ENCODE peak calls at places on chromosomes 2 and 18, in eight cellular contexts. One of them, this sample, is unnamed.

GRCh38 chr18:67001052-67001451 is 397.2 kb upstream of the CDH19 start:
- DNase-seq in mucosa of gallbladder: no peak
- DNase-seq in HS-27A: no peak
- DNase-seq in upper lobe of right lung: no peak
- DNase-seq in uterus: no peak
- DNase-seq in NCI-H460: no peak
- DNase-seq in GM23248: no peak
- DNase-seq in HepG2: no peak
- DNase-seq in this sample: no peak

GRCh38 chr18:34783485-34783884 is 73.4 kb downstream of the DTNA start:
- DNase-seq in uterus: no peak
- DNase-seq in NCI-H460: no peak
- DNase-seq in upper lobe of right lung: no peak
- DNase-seq in HepG2: no peak
- DNase-seq in GM23248: peak; percentile 40
- DNase-seq in HS-27A: no peak
- DNase-seq in mucosa of gallbladder: no peak
- DNase-seq in this sample: no peak

GRCh38 chr2:317501-318424 is 29.9 kb upstream of the ALKAL2 start:
- DNase-seq in mucosa of gallbladder: no peak
- DNase-seq in NCI-H460: no peak
- DNase-seq in upper lobe of right lung: no peak
- DNase-seq in HS-27A: no peak
- DNase-seq in uterus: no peak
- DNase-seq in GM23248: peak; percentile 59
- DNase-seq in HepG2: no peak
- DNase-seq in this sample: no peak

GRCh38 chr2:68426446-68426845 is 40.6 kb downstream of the FBXO48 start:
- DNase-seq in upper lobe of right lung: no peak
- DNase-seq in GM23248: no peak
- DNase-seq in uterus: no peak
- DNase-seq in NCI-H460: no peak
- DNase-seq in HepG2: no peak
- DNase-seq in mucosa of gallbladder: no peak
- DNase-seq in HS-27A: no peak
- DNase-seq in this sample: no peak

GRCh38 chr2:187920511-187920910 is 366.3 kb upstream of the TFPI start:
- DNase-seq in HS-27A: no peak
- DNase-seq in GM23248: no peak
- DNase-seq in mucosa of gallbladder: no peak
- DNase-seq in uterus: no peak
- DNase-seq in HepG2: no peak
- DNase-seq in upper lobe of right lung: no peak
- DNase-seq in NCI-H460: no peak
- DNase-seq in this sample: no peak

GRCh38 chr2:219645631-219646527 is 18.4 kb downstream of the SLC4A3 start:
- DNase-seq in mucosa of gallbladder: no peak
- DNase-seq in GM23248: peak; percentile 93
- DNase-seq in NCI-H460: no peak
- DNase-seq in HS-27A: peak; percentile 35
- DNase-seq in upper lobe of right lung: no peak
- DNase-seq in uterus: peak; percentile 42
- DNase-seq in HepG2: peak; percentile 37
- DNase-seq in this sample: no peak

GRCh38 chr18:31197676-31198075 is 35.0 kb upstream of the DSC1 start:
- DNase-seq in NCI-H460: no peak
- DNase-seq in mucosa of gallbladder: no peak
- DNase-seq in HS-27A: no peak
- DNase-seq in upper lobe of right lung: no peak
- DNase-seq in uterus: no peak
- DNase-seq in HepG2: no peak
- DNase-seq in GM23248: no peak
- DNase-seq in this sample: no peak

GRCh38 chr18:41703744-41704530 is 251.1 kb upstream of the PIK3C3 start:
- DNase-seq in NCI-H460: no peak
- DNase-seq in HS-27A: no peak
- DNase-seq in GM23248: peak; percentile 6
- DNase-seq in mucosa of gallbladder: no peak
- DNase-seq in upper lobe of right lung: no peak
- DNase-seq in uterus: no peak
- DNase-seq in HepG2: no peak
- DNase-seq in this sample: no peak

GRCh38 chr2:100242891-100243670 is 79.2 kb downstream of the LONRF2 start:
- DNase-seq in mucosa of gallbladder: peak; percentile 58
- DNase-seq in GM23248: peak; percentile 75
- DNase-seq in uterus: peak; percentile 60
- DNase-seq in HS-27A: peak; percentile 59
- DNase-seq in HepG2: peak; percentile 45
- DNase-seq in upper lobe of right lung: peak; percentile 87
- DNase-seq in NCI-H460: peak; percentile 59
- DNase-seq in this sample: no peak

GRCh38 chr18:23828426-23828825 is 139.2 kb downstream of the LAMA3 start:
- DNase-seq in upper lobe of right lung: no peak
- DNase-seq in GM23248: peak; percentile 71
- DNase-seq in HS-27A: no peak
- DNase-seq in NCI-H460: peak; percentile 1
- DNase-seq in uterus: no peak
- DNase-seq in HepG2: peak; percentile 23
- DNase-seq in mucosa of gallbladder: no peak
- DNase-seq in this sample: no peak

GRCh38 chr2:173969886-173970285 is 4.7 kb upstream of the SP3 start:
- DNase-seq in NCI-H460: no peak
- DNase-seq in HepG2: no peak
- DNase-seq in GM23248: peak; percentile 22
- DNase-seq in uterus: no peak
- DNase-seq in upper lobe of right lung: no peak
- DNase-seq in HS-27A: no peak
- DNase-seq in mucosa of gallbladder: no peak
- DNase-seq in this sample: no peak

GRCh38 chr2:147449323-147450080 is 395.3 kb upstream of the ACVR2A start:
- DNase-seq in HS-27A: no peak
- DNase-seq in upper lobe of right lung: no peak
- DNase-seq in HepG2: no peak
- DNase-seq in uterus: no peak
- DNase-seq in mucosa of gallbladder: no peak
- DNase-seq in NCI-H460: no peak
- DNase-seq in GM23248: peak; percentile 15
- DNase-seq in this sample: no peak

GRCh38 chr2:50777954-50778353 is 254.0 kb downstream of the NRXN1 start:
- DNase-seq in mucosa of gallbladder: no peak
- DNase-seq in HepG2: no peak
- DNase-seq in uterus: no peak
- DNase-seq in upper lobe of right lung: no peak
- DNase-seq in NCI-H460: no peak
- DNase-seq in GM23248: no peak
- DNase-seq in HS-27A: no peak
- DNase-seq in this sample: no peak

GRCh38 chr2:219641390-219642063 is 14.1 kb downstream of the SLC4A3 start:
- DNase-seq in NCI-H460: no peak
- DNase-seq in GM23248: no peak
- DNase-seq in upper lobe of right lung: no peak
- DNase-seq in HS-27A: no peak
- DNase-seq in mucosa of gallbladder: no peak
- DNase-seq in HepG2: no peak
- DNase-seq in uterus: peak; percentile 19
- DNase-seq in this sample: no peak

This sample was measured in SK-N-MC.